ENCODE peak calls at places on chromosome 4, in seven cellular contexts. F is amygdala, Z is fibroblast of the conjunctiva, E is D341Med, V is NCI-H2171 treated with DMSO at 0.1 percent for 48 hours, Y is neuronal stem cell, C is T-helper 17 cell. N is an unnamed sample.

GRCh38 chr4:84496356-84497219 is 2.5 kb downstream of the NKX6-1 start:
- DNase-seq in V (no peak), E (no peak), C (no peak), Y (no peak), F (no peak), Z (no peak), N (no peak)

GRCh38 chr4:7824218-7824617 is 115.4 kb downstream of the AFAP1 start:
- DNase-seq in C (no peak), E (no peak), Z (peak; percentile 48), V (no peak), F (no peak), Y (no peak), N (no peak)

GRCh38 chr4:94451669-94452475 is at the start of gene PDLIM5:
- DNase-seq in Y (peak; percentile 91), F (peak; percentile 10), C (peak; percentile 88), Z (peak; percentile 72), E (peak; percentile 98), V (peak; percentile 77), N (peak; percentile 60)

GRCh38 chr4:134465417-134465816 is 263.8 kb upstream of the PABPC4L start:
- DNase-seq in F (no peak), E (peak; percentile 21), Z (no peak), V (no peak), C (no peak), Y (no peak), N (no peak)

GRCh38 chr4:33494150-33494549 is 2750.2 kb downstream of the ARAP2 start:
- DNase-seq in Y (no peak), E (no peak), F (no peak), V (no peak), C (no peak), Z (peak; percentile 2), N (no peak)

GRCh38 chr4:190020790-190021717 is 6.0 kb downstream of the FRG2 start:
- DNase-seq in Z (no peak), C (no peak), Y (no peak), F (no peak), E (peak; percentile 82), V (no peak), N (no peak)

GRCh38 chr4:19971829-19972228 is 279.9 kb upstream of the SLIT2 start:
- DNase-seq in F (no peak), Y (no peak), E (no peak), Z (no peak), C (no peak), V (no peak), N (no peak)

GRCh38 chr4:122742933-122743829 is 10.7 kb downstream of the BBS12 start:
- DNase-seq in Y (no peak), E (no peak), C (no peak), F (no peak), Z (no peak), V (no peak), N (no peak)

GRCh38 chr4:145938618-145939177 is at the start of gene ZNF827:
- DNase-seq in E (peak; percentile 62), Y (peak; percentile 64), V (peak; percentile 72), C (peak; percentile 48), F (no peak), Z (peak; percentile 56), N (peak; percentile 15)

GRCh38 chr4:80073362-80074008 is 456 bp upstream of the ANTXR2 start:
- DNase-seq in V (no peak), F (no peak), Y (no peak), Z (no peak), C (no peak), E (no peak), N (no peak)

GRCh38 chr4:48506716-48507115 is 16.7 kb downstream of the ZAR1 start:
- DNase-seq in V (no peak), C (no peak), E (no peak), Z (no peak), F (no peak), Y (no peak), N (no peak)

GRCh38 chr4:38188631-38189101 is 228.5 kb downstream of the PTTG2 start:
- DNase-seq in F (no peak), V (no peak), Z (no peak), E (no peak), Y (no peak), C (no peak), N (no peak)

GRCh38 chr4:184815046-184815877 is 10.5 kb downstream of the ACSL1 start:
- DNase-seq in Y (no peak), F (peak; percentile 21), C (no peak), Z (no peak), E (no peak), V (peak; percentile 94), N (peak; percentile 75)

GRCh38 chr4:18020671-18021469 is 685 bp downstream of the LCORL start:
- DNase-seq in E (peak; percentile 82), C (peak; percentile 32), F (peak; percentile 12), Z (peak; percentile 89), Y (peak; percentile 75), V (peak; percentile 51), N (peak; percentile 35)

GRCh38 chr4:143883529-143883928 is 21.8 kb downstream of the GYPE start:
- DNase-seq in Y (no peak), C (no peak), E (no peak), V (no peak), Z (no peak), F (no peak), N (no peak)

GRCh38 chr4:181952478-181952877 is 290.7 kb upstream of the TENM3 start:
- DNase-seq in C (no peak), E (no peak), F (no peak), Y (no peak), V (no peak), Z (peak; percentile 68), N (no peak)

GRCh38 chr4:110865611-110866254 is 242.9 kb upstream of the PITX2 start:
- DNase-seq in Y (no peak), E (no peak), C (no peak), V (no peak), F (no peak), Z (peak; percentile 67), N (no peak)

GRCh38 chr4:8580321-8581093 is at the start of gene GPR78:
- DNase-seq in F (no peak), V (peak; percentile 64), Y (peak; percentile 92), E (no peak), C (no peak), Z (no peak), N (no peak)

GRCh38 chr4:87049508-87049907 is 114.7 kb downstream of the AFF1 start:
- DNase-seq in F (no peak), Y (no peak), E (no peak), V (no peak), Z (no peak), C (no peak), N (peak; percentile 45)

GRCh38 chr4:101348367-101348827 is 1.1 kb upstream of the PPP3CA start:
- DNase-seq in Y (no peak), E (no peak), V (peak; percentile 23), Z (no peak), F (no peak), C (peak; percentile 9), N (no peak)